ENCODE peak calls at places on chromosomes 12 and 14, in five cellular contexts. One of them, this sample, is unnamed.

GRCh38 chr12:120096671-120097202 is 19.8 kb downstream of the RAB35 start:
- DNase-seq in bronchial epithelial cell: no peak
- DNase-seq in nephron progenitor cell: no peak
- DNase-seq in fibroblast of pulmonary artery: no peak
- DNase-seq in Peyer's patch: peak; percentile 43
- DNase-seq in this sample: no peak

GRCh38 chr14:36362648-36363047 is 42.2 kb upstream of the MBIP start:
- DNase-seq in nephron progenitor cell: no peak
- DNase-seq in bronchial epithelial cell: no peak
- DNase-seq in Peyer's patch: no peak
- DNase-seq in fibroblast of pulmonary artery: no peak
- DNase-seq in this sample: no peak

GRCh38 chr14:79483472-79483871 is 727.8 kb downstream of the DIO2 start:
- DNase-seq in fibroblast of pulmonary artery: peak; percentile 26
- DNase-seq in bronchial epithelial cell: peak; percentile 33
- DNase-seq in nephron progenitor cell: no peak
- DNase-seq in Peyer's patch: no peak
- DNase-seq in this sample: no peak

GRCh38 chr14:31934767-31935266 is 142.3 kb upstream of the ARHGAP5 start:
- DNase-seq in fibroblast of pulmonary artery: peak; percentile 74
- DNase-seq in Peyer's patch: peak; percentile 54
- DNase-seq in nephron progenitor cell: peak; percentile 17
- DNase-seq in bronchial epithelial cell: peak; percentile 67
- DNase-seq in this sample: peak; percentile 69

GRCh38 chr12:27480031-27480430 is 33.5 kb downstream of the SMCO2 start:
- DNase-seq in fibroblast of pulmonary artery: no peak
- DNase-seq in nephron progenitor cell: no peak
- DNase-seq in Peyer's patch: no peak
- DNase-seq in bronchial epithelial cell: no peak
- DNase-seq in this sample: no peak

GRCh38 chr12:25256005-25256404 is 5.3 kb upstream of the KRAS start:
- DNase-seq in nephron progenitor cell: no peak
- DNase-seq in fibroblast of pulmonary artery: no peak
- DNase-seq in bronchial epithelial cell: no peak
- DNase-seq in Peyer's patch: no peak
- DNase-seq in this sample: no peak

GRCh38 chr12:53816360-53817020 is 64.7 kb upstream of the CISTR start:
- DNase-seq in bronchial epithelial cell: peak; percentile 51
- DNase-seq in nephron progenitor cell: no peak
- DNase-seq in fibroblast of pulmonary artery: no peak
- DNase-seq in Peyer's patch: no peak
- DNase-seq in this sample: no peak

GRCh38 chr14:78985668-78986073 is 815.5 kb downstream of the NRXN3 start:
- DNase-seq in bronchial epithelial cell: no peak
- DNase-seq in nephron progenitor cell: no peak
- DNase-seq in fibroblast of pulmonary artery: peak; percentile 20
- DNase-seq in Peyer's patch: no peak
- DNase-seq in this sample: peak; percentile 78

GRCh38 chr12:70028918-70029317 is 203.9 kb downstream of the MYRFL start:
- DNase-seq in nephron progenitor cell: no peak
- DNase-seq in Peyer's patch: no peak
- DNase-seq in bronchial epithelial cell: no peak
- DNase-seq in fibroblast of pulmonary artery: no peak
- DNase-seq in this sample: no peak

GRCh38 chr12:13654456-13654855 is 326.9 kb downstream of the GRIN2B start:
- DNase-seq in Peyer's patch: no peak
- DNase-seq in nephron progenitor cell: no peak
- DNase-seq in bronchial epithelial cell: no peak
- DNase-seq in fibroblast of pulmonary artery: no peak
- DNase-seq in this sample: no peak

GRCh38 chr12:73180734-73181133 is 908.6 kb downstream of the TRHDE start:
- DNase-seq in bronchial epithelial cell: no peak
- DNase-seq in nephron progenitor cell: no peak
- DNase-seq in fibroblast of pulmonary artery: no peak
- DNase-seq in Peyer's patch: no peak
- DNase-seq in this sample: no peak

GRCh38 chr14:23895480-23895879 is 58.1 kb upstream of the DHRS4 start:
- DNase-seq in Peyer's patch: no peak
- DNase-seq in bronchial epithelial cell: no peak
- DNase-seq in nephron progenitor cell: no peak
- DNase-seq in fibroblast of pulmonary artery: peak; percentile 11
- DNase-seq in this sample: no peak
- TF ChIP-seq CTCF in Peyer's patch: no peak
- TF ChIP-seq CTCF in bronchial epithelial cell: no peak
- TF ChIP-seq CTCF in nephron progenitor cell: no peak
- TF ChIP-seq CTCF in fibroblast of pulmonary artery: peak; percentile 8
- TF ChIP-seq CTCF in this sample: no peak

GRCh38 chr14:104877806-104878550 is 12.9 kb downstream of the CEP170B start:
- DNase-seq in bronchial epithelial cell: no peak
- DNase-seq in nephron progenitor cell: peak; percentile 0
- DNase-seq in fibroblast of pulmonary artery: no peak
- DNase-seq in Peyer's patch: no peak
- DNase-seq in this sample: no peak

GRCh38 chr14:104879983-104880565 is 15.0 kb downstream of the CEP170B start:
- DNase-seq in fibroblast of pulmonary artery: no peak
- DNase-seq in nephron progenitor cell: peak; percentile 0
- DNase-seq in bronchial epithelial cell: no peak
- DNase-seq in Peyer's patch: no peak
- DNase-seq in this sample: no peak

GRCh38 chr14:104878582-104878981 is 13.5 kb downstream of the CEP170B start:
- DNase-seq in fibroblast of pulmonary artery: no peak
- DNase-seq in nephron progenitor cell: peak; percentile 23
- DNase-seq in Peyer's patch: no peak
- DNase-seq in bronchial epithelial cell: no peak
- DNase-seq in this sample: no peak

GRCh38 chr14:104880584-104881210 is 15.6 kb downstream of the CEP170B start:
- DNase-seq in Peyer's patch: no peak
- DNase-seq in nephron progenitor cell: peak; percentile 0
- DNase-seq in fibroblast of pulmonary artery: no peak
- DNase-seq in bronchial epithelial cell: no peak
- DNase-seq in this sample: no peak

GRCh38 chr14:104879201-104879982 is 14.3 kb downstream of the CEP170B start:
- DNase-seq in fibroblast of pulmonary artery: no peak
- DNase-seq in bronchial epithelial cell: no peak
- DNase-seq in nephron progenitor cell: peak; percentile 4
- DNase-seq in Peyer's patch: no peak
- DNase-seq in this sample: no peak
- TF ChIP-seq CTCF in fibroblast of pulmonary artery: no peak
- TF ChIP-seq CTCF in bronchial epithelial cell: no peak
- TF ChIP-seq CTCF in nephron progenitor cell: no peak
- TF ChIP-seq CTCF in Peyer's patch: no peak
- TF ChIP-seq CTCF in this sample: no peak

GRCh38 chr14:70881549-70882174 is 25.6 kb upstream of the PCNX1 start:
- DNase-seq in Peyer's patch: no peak
- DNase-seq in bronchial epithelial cell: no peak
- DNase-seq in fibroblast of pulmonary artery: no peak
- DNase-seq in nephron progenitor cell: no peak
- DNase-seq in this sample: no peak

GRCh38 chr14:70884595-70885342 is 22.5 kb upstream of the PCNX1 start:
- DNase-seq in bronchial epithelial cell: peak; percentile 44
- DNase-seq in nephron progenitor cell: no peak
- DNase-seq in Peyer's patch: no peak
- DNase-seq in fibroblast of pulmonary artery: no peak
- DNase-seq in this sample: no peak

GRCh38 chr14:70879448-70879847 is 27.8 kb upstream of the PCNX1 start:
- DNase-seq in bronchial epithelial cell: no peak
- DNase-seq in nephron progenitor cell: no peak
- DNase-seq in fibroblast of pulmonary artery: no peak
- DNase-seq in Peyer's patch: no peak
- DNase-seq in this sample: no peak

GRCh38 chr14:70885343-70886014 is 21.8 kb upstream of the PCNX1 start:
- DNase-seq in nephron progenitor cell: no peak
- DNase-seq in Peyer's patch: no peak
- DNase-seq in fibroblast of pulmonary artery: no peak
- DNase-seq in bronchial epithelial cell: no peak
- DNase-seq in this sample: no peak

GRCh38 chr14:70882771-70883492 is 24.3 kb upstream of the PCNX1 start:
- DNase-seq in nephron progenitor cell: no peak
- DNase-seq in bronchial epithelial cell: peak; percentile 69
- DNase-seq in fibroblast of pulmonary artery: peak; percentile 90
- DNase-seq in Peyer's patch: no peak
- DNase-seq in this sample: no peak
- TF ChIP-seq CTCF in nephron progenitor cell: no peak
- TF ChIP-seq CTCF in bronchial epithelial cell: no peak
- TF ChIP-seq CTCF in fibroblast of pulmonary artery: no peak
- TF ChIP-seq CTCF in Peyer's patch: no peak
- TF ChIP-seq CTCF in this sample: no peak

DNA sequence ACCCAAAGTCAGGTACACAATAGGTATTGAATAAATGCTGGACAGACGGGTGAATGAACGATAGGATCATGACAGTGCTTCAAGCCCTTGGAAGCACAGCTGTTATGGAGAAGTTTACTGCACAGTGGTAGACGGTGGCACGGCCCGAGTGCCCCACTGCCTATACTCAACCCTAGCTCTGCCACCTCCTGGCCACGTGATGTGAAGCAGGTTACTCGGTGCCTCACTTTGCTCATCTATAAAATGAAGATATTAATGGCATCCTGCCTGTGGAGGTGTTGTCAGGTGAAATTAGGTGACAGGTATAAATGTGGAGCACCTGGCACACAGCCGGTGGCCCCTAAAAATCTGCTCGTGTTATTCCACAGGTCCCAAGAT is 5.8 kb downstream of the ASB2 start:
- DNase-seq in bronchial epithelial cell: peak; percentile 36
- DNase-seq in fibroblast of pulmonary artery: peak; percentile 21
- DNase-seq in Peyer's patch: no peak
- DNase-seq in nephron progenitor cell: no peak
- DNase-seq in this sample: peak; percentile 32
- TF ChIP-seq CTCF in bronchial epithelial cell: peak; percentile 58
- TF ChIP-seq CTCF in fibroblast of pulmonary artery: peak; percentile 41
- TF ChIP-seq CTCF in Peyer's patch: peak; percentile 45
- TF ChIP-seq CTCF in nephron progenitor cell: no peak
- TF ChIP-seq CTCF in this sample: peak; percentile 45

DNA sequence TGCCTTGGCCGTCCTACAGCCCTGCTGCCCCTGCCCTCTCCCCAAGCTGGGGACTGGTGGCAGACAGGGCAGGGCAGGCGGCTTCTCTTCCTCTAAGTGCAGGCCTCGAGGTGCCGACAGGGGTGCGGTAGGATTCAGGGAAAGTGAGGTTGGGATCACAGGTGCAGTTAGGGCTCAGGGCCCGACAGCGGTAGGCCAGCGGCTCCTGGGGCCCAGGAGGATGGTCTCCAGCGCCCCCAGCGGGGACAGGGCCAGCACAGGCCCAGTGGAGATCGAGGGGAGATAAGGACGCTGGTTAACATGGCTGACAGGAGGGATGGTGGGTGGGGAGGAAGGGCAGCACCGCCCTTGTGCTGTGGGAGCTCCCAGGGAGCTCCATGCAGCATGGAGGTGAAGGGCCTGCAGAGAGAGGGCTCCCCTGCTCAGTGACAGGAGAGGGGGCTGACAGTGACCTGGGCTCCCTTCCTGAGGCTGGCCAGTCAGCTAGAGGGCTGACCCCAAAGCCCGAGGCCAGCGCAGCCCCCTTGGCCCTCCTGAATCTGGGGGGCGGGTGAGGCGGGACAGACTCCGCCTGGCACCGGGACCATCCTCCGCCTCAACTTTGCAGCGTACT is 860 bp upstream of the CRIP1 start:
- DNase-seq in Peyer's patch: peak; percentile 73
- DNase-seq in fibroblast of pulmonary artery: no peak
- DNase-seq in bronchial epithelial cell: no peak
- DNase-seq in nephron progenitor cell: peak; percentile 76
- DNase-seq in this sample: peak; percentile 81
- TF ChIP-seq CTCF in Peyer's patch: peak; percentile 11
- TF ChIP-seq CTCF in fibroblast of pulmonary artery: peak; percentile 11
- TF ChIP-seq CTCF in bronchial epithelial cell: no peak
- TF ChIP-seq CTCF in nephron progenitor cell: peak; percentile 62
- TF ChIP-seq CTCF in this sample: peak; percentile 73

DNA sequence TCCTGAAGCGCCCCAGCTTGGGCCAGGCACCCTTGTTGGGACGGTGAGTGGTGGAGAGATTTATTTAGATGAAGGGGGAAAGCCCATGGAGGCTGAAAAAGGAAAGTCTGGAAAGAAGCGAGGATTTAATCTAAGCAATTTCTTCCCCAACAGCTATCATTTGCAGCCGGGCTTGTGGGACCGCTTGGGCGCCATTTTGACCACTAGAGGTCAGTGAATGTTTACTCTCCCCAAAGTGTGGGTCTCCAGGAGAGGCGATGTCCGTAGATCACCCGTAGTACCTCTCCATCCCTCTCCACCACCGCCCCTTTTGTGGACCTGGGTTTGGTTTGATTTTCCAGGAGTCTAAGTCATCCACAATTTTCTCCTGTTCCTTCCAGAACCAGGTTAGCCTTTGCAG is 91.2 kb upstream of the PARP11 start:
- DNase-seq in nephron progenitor cell: peak; percentile 39
- DNase-seq in fibroblast of pulmonary artery: no peak
- DNase-seq in bronchial epithelial cell: no peak
- DNase-seq in Peyer's patch: no peak
- DNase-seq in this sample: peak; percentile 74
- TF ChIP-seq CTCF in nephron progenitor cell: peak; percentile 38
- TF ChIP-seq CTCF in fibroblast of pulmonary artery: peak; percentile 1
- TF ChIP-seq CTCF in bronchial epithelial cell: no peak
- TF ChIP-seq CTCF in Peyer's patch: no peak
- TF ChIP-seq CTCF in this sample: peak; percentile 70

DNA sequence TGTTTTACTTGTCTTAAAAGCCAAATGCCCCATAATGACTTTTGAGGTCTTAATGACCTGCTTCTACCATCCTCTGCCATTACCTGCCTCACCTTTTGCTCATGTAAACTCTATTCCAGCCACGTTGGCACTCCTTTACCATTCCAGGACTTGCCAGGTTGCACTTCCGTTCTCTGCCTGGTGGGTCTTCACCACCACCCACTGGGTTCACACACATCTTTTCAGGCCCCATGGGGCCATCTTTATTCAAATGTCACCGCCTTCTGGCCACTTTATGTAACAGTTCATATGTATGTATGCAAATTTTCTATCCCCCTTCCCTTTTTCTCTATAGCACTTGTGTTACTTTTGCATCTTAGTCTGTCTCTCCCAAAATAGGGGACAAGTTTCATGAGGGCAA is 57.7 kb downstream of the ATP2A2 start:
- DNase-seq in Peyer's patch: no peak
- DNase-seq in nephron progenitor cell: no peak
- DNase-seq in fibroblast of pulmonary artery: peak; percentile 29
- DNase-seq in bronchial epithelial cell: no peak
- DNase-seq in this sample: no peak
- TF ChIP-seq CTCF in Peyer's patch: no peak
- TF ChIP-seq CTCF in nephron progenitor cell: no peak
- TF ChIP-seq CTCF in fibroblast of pulmonary artery: peak; percentile 23
- TF ChIP-seq CTCF in bronchial epithelial cell: peak; percentile 5
- TF ChIP-seq CTCF in this sample: peak; percentile 7